ENCODE peak calls at places on chromosomes 6 and 20, in five cellular contexts. G, H, S, I and K are unnamed samples.

GRCh38 chr6:150334790-150335783 is 33.7 kb upstream of the IYD start:
- DNase-seq in S (peak; percentile 46), G (peak; percentile 53), H (peak; percentile 39), I (peak; percentile 64), K (peak; percentile 47)

GRCh38 chr6:41966961-41967311 is 25.3 kb upstream of the CCND3 start:
- DNase-seq in H (no peak), S (peak; percentile 58), I (no peak), G (no peak), K (no peak)

GRCh38 chr6:42545226-42545773 is 18.5 kb upstream of the UBR2 start:
- DNase-seq in S (no peak), G (no peak), H (no peak), I (no peak), K (no peak)

GRCh38 chr20:18225652-18226051 is 62.7 kb upstream of the ZNF133 start:
- DNase-seq in S (no peak), G (no peak), H (no peak), I (no peak), K (no peak)

GRCh38 chr20:4099905-4100675 is 84.7 kb upstream of the RNF24 start:
- DNase-seq in I (no peak), H (no peak), G (no peak), S (no peak), K (no peak)

GRCh38 chr6:137915778-137916177 is 48.7 kb downstream of the TNFAIP3 start:
- DNase-seq in G (no peak), H (no peak), S (no peak), I (no peak), K (no peak)

GRCh38 chr6:29828471-29828797 is 809 bp downstream of the HLA-G start:
- DNase-seq in I (peak; percentile 65), G (no peak), H (no peak), S (peak; percentile 75), K (no peak)

GRCh38 chr6:148440877-148441453 is 98.3 kb downstream of the SASH1 start:
- DNase-seq in H (no peak), I (no peak), S (no peak), G (no peak), K (no peak)

GRCh38 chr6:110979565-110980096 is 2.2 kb upstream of the RPF2 start:
- DNase-seq in S (no peak), I (no peak), H (no peak), G (no peak), K (no peak)

GRCh38 chr6:31557443-31558317 is 10.3 kb downstream of the NFKBIL1 start:
- DNase-seq in G (no peak), H (no peak), S (no peak), I (no peak), K (no peak)

GRCh38 chr20:38406476-38406875 is 28.7 kb downstream of the SNHG17 start:
- DNase-seq in H (no peak), S (no peak), G (no peak), I (no peak), K (no peak)

GRCh38 chr6:1396952-1397868 is 7.8 kb downstream of the FOXF2 start:
- DNase-seq in S (peak; percentile 72), I (peak; percentile 67), G (peak; percentile 91), H (peak; percentile 89), K (peak; percentile 85)

GRCh38 chr6:105270511-105270910 is 90.7 kb upstream of the POPDC3 start:
- DNase-seq in H (no peak), G (no peak), I (no peak), S (no peak), K (no peak)

GRCh38 chr20:35122787-35123405 is 24.2 kb downstream of the EDEM2 start:
- DNase-seq in H (no peak), S (no peak), G (no peak), I (no peak), K (no peak)

GRCh38 chr20:58584051-58584824 is 66.8 kb upstream of the STX16 start:
- DNase-seq in S (no peak), I (no peak), G (no peak), H (no peak), K (no peak)

GRCh38 chr6:15879372-15880261 is 216.8 kb upstream of the DTNBP1 start:
- DNase-seq in H (peak; percentile 41), S (no peak), G (peak; percentile 42), I (peak; percentile 51), K (peak; percentile 62)

GRCh38 chr6:45697605-45698004 is 318.1 kb downstream of the CLIC5 start:
- DNase-seq in G (no peak), S (no peak), H (no peak), I (no peak), K (no peak)

GRCh38 chr6:7341989-7342742 is 29.2 kb upstream of the SSR1 start:
- DNase-seq in I (no peak), G (no peak), S (no peak), H (no peak), K (no peak)

GRCh38 chr6:12348530-12349511 is 58.7 kb downstream of the EDN1 start:
- DNase-seq in G (no peak), S (no peak), H (no peak), I (no peak), K (no peak)

GRCh38 chr20:19212524-19213502 is at the start of gene SLC24A3:
- DNase-seq in S (peak; percentile 75), I (peak; percentile 73), H (peak; percentile 49), G (peak; percentile 70), K (peak; percentile 52)

GRCh38 chr20:11207749-11208502 is 534.1 kb upstream of the JAG1 start:
- DNase-seq in S (no peak), I (no peak), H (no peak), G (no peak), K (no peak)

GRCh38 chr6:125986956-125987617 is 747 bp downstream of the TRMT11 start:
- DNase-seq in H (no peak), S (no peak), G (no peak), I (no peak), K (no peak)

GRCh38 chr20:58556961-58557360 is 41.8 kb upstream of the APCDD1L start:
- DNase-seq in H (no peak), I (no peak), G (no peak), S (no peak), K (no peak)

GRCh38 chr6:142942238-142942637 is 2.7 kb downstream of the HIVEP2 start:
- DNase-seq in G (no peak), H (no peak), I (no peak), S (no peak), K (no peak)

GRCh38 chr6:68651018-68651985 is 16.2 kb downstream of the ADGRB3 start:
- DNase-seq in H (no peak), I (no peak), S (no peak), G (no peak), K (no peak)

GRCh38 chr6:29035951-29036350 is 9.0 kb downstream of the OR2W1 start:
- DNase-seq in G (no peak), H (no peak), S (peak; percentile 51), I (no peak), K (no peak)

GRCh38 chr6:113340371-113340770 is 516.8 kb upstream of the MARCKS start:
- DNase-seq in H (no peak), S (no peak), G (no peak), I (no peak), K (no peak)

GRCh38 chr20:47243906-47244305 is 112.6 kb downstream of the ZMYND8 start:
- DNase-seq in G (no peak), I (no peak), S (no peak), H (no peak), K (no peak)

GRCh38 chr6:127434651-127435050 is 24.5 kb downstream of the KIAA0408 start:
- DNase-seq in H (no peak), S (no peak), G (no peak), I (no peak), K (no peak)

GRCh38 chr6:161001421-161001820 is 9.9 kb downstream of the MAP3K4 start:
- DNase-seq in H (no peak), G (no peak), S (no peak), I (no peak), K (no peak)

GRCh38 chr6:108468346-108468745 is 92.4 kb upstream of the FOXO3 start:
- DNase-seq in G (no peak), S (no peak), H (no peak), I (no peak), K (no peak)

GRCh38 chr6:106448000-106448426 is 87.5 kb downstream of the CRYBG1 start:
- DNase-seq in H (peak; percentile 30), G (no peak), I (no peak), S (no peak), K (peak; percentile 25)

GRCh38 chr6:137033828-137034227 is 10.9 kb downstream of the IL20RA start:
- DNase-seq in S (no peak), H (no peak), I (no peak), G (peak; percentile 58), K (peak; percentile 53)

GRCh38 chr6:129890164-129890563 is 29.0 kb upstream of the TMEM244 start:
- DNase-seq in S (no peak), G (no peak), H (no peak), I (no peak), K (no peak)

GRCh38 chr6:166618251-166618650 is 8.8 kb downstream of the RPS6KA2 start:
- DNase-seq in H (no peak), G (no peak), I (no peak), S (no peak), K (no peak)

GRCh38 chr20:50191065-50191565 is 485 bp downstream of the CEBPB start:
- DNase-seq in G (peak; percentile 69), S (no peak), H (peak; percentile 71), I (peak; percentile 84), K (no peak)

GRCh38 chr6:157647261-157647915 is 175.7 kb upstream of the SNX9 start:
- DNase-seq in I (no peak), S (no peak), G (peak; percentile 42), H (no peak), K (no peak)

GRCh38 chr6:162854228-162854627 is 126.5 kb downstream of the PACRG start:
- DNase-seq in H (no peak), G (no peak), S (no peak), I (no peak), K (no peak)